ENCODE peak calls at places on chromosomes 12 and 14, in seven cellular contexts. E is SK-N-MC, P is NCI-H1436 treated with DMSO at 0.1 percent for 48 hours, K is SIG-M5, Z is NCI-H1105 treated with DMSO at 0.1 percent for 48 hours, T is MM.1S, U is amniotic epithelial cell. B is an unnamed sample.

GRCh38 chr14:92794547-92794941 is 439 bp downstream of the GOLGA5 start:
- DNase-seq in E (no peak), U (peak), Z (no peak), T (no peak), P (no peak), K (no peak), B (no peak)

GRCh38 chr14:105601360-105602242 is 75.2 kb downstream of the TMEM121 start:
- DNase-seq in Z (no peak), P (no peak), T (no peak), K (no peak), E (no peak), U (no peak), B (no peak)

GRCh38 chr12:80553316-80553715 is 109.3 kb downstream of the PTPRQ start:
- DNase-seq in E (no peak), U (peak), K (no peak), P (no peak), T (no peak), Z (no peak), B (no peak)

GRCh38 chr14:90844321-90844720 is 28.1 kb upstream of the TTC7B start:
- DNase-seq in E (no peak), U (no peak), Z (no peak), K (no peak), P (no peak), T (no peak), B (no peak)

GRCh38 chr12:46983959-46984833 is 95.2 kb upstream of the PCED1B start:
- DNase-seq in E (peak), P (peak), T (peak), U (peak), K (no peak), Z (peak), B (peak)

GRCh38 chr14:25944020-25944419 is 653.8 kb downstream of the NOVA1 start:
- DNase-seq in Z (no peak), P (no peak), T (no peak), E (no peak), K (no peak), U (no peak), B (no peak)

GRCh38 chr14:92688434-92689375 is 59.7 kb downstream of the LGMN start:
- DNase-seq in U (no peak), Z (no peak), K (no peak), E (no peak), T (no peak), P (no peak), B (no peak)

GRCh38 chr12:132597333-132598283 is 12.8 kb downstream of the LRCOL1 start:
- DNase-seq in K (no peak), P (no peak), U (peak), Z (peak), E (no peak), T (no peak), B (peak)

GRCh38 chr12:53956251-53956887 is 1.7 kb downstream of the HOXC12 start:
- DNase-seq in T (no peak), Z (no peak), P (no peak), U (no peak), E (no peak), K (no peak), B (no peak)

GRCh38 chr12:111024205-111024794 is 103.9 kb upstream of the MYL2 start:
- DNase-seq in Z (peak), T (peak), U (peak), P (no peak), K (no peak), E (no peak), B (peak)

GRCh38 chr12:99223554-99223953 is 424.0 kb upstream of the GARIN6 start:
- DNase-seq in U (no peak), Z (no peak), P (no peak), E (no peak), K (no peak), T (no peak), B (peak)

GRCh38 chr12:43278268-43278832 is 273.7 kb downstream of the ADAMTS20 start:
- DNase-seq in P (no peak), E (no peak), U (no peak), K (no peak), T (peak), Z (no peak), B (peak)

B was measured in OCI-LY7.